ENCODE peak calls at places on chromosomes 7 and 10, in seven cellular contexts. O, L, Y, S, N, D and A are unnamed samples.

GRCh38 chr7:152336754-152337368 is 98.9 kb downstream of the KMT2C start:
- DNase-seq in D (no peak), L (no peak), S (peak), Y (no peak), N (no peak), O (peak), A (peak)

GRCh38 chr10:79069325-79070090 is 742 bp downstream of the ZMIZ1 start:
- DNase-seq in O (peak), D (peak), Y (peak), S (peak), L (no peak), N (no peak), A (no peak)

GRCh38 chr7:137482466-137482865 is 138.9 kb upstream of the PTN start:
- DNase-seq in S (no peak), D (no peak), N (no peak), O (no peak), L (no peak), Y (no peak), A (no peak)

GRCh38 chr7:127891854-127892438 is 139.3 kb downstream of the LRRC4 start:
- DNase-seq in N (no peak), S (no peak), Y (no peak), O (no peak), D (no peak), L (no peak), A (no peak)

GRCh38 chr10:133445268-133445732 is 8.4 kb upstream of the SCART1 start:
- DNase-seq in Y (no peak), N (no peak), D (no peak), L (no peak), O (no peak), S (no peak), A (no peak)

GRCh38 chr7:155878674-155879073 is 66.4 kb upstream of the SHH start:
- DNase-seq in O (no peak), L (no peak), N (no peak), D (no peak), Y (no peak), S (no peak), A (no peak)

GRCh38 chr7:121510858-121511482 is 114.9 kb upstream of the FAM3C start:
- DNase-seq in N (no peak), S (no peak), O (no peak), L (no peak), D (no peak), Y (no peak), A (no peak)

GRCh38 chr7:28955356-28955722 is 2.8 kb downstream of the TRIL start:
- DNase-seq in O (no peak), S (no peak), D (no peak), L (no peak), N (no peak), Y (no peak), A (no peak)

GRCh38 chr10:72344932-72345331 is 9.8 kb downstream of the DNAJB12 start:
- DNase-seq in S (no peak), N (no peak), D (peak), L (no peak), Y (no peak), O (no peak), A (no peak)

GRCh38 chr10:75292794-75293455 is 57.2 kb upstream of the COMTD1 start:
- DNase-seq in Y (no peak), L (no peak), O (no peak), S (no peak), N (no peak), D (no peak), A (no peak)

GRCh38 chr10:75294518-75294865 is 58.7 kb upstream of the COMTD1 start:
- DNase-seq in N (no peak), Y (no peak), L (no peak), D (no peak), S (no peak), O (no peak), A (no peak)

GRCh38 chr10:75294866-75295692 is 59.3 kb upstream of the COMTD1 start:
- DNase-seq in O (peak), D (peak), S (peak), N (peak), Y (peak), L (no peak), A (peak)

GRCh38 chr10:75293456-75293840 is 57.7 kb upstream of the COMTD1 start:
- DNase-seq in D (no peak), S (no peak), L (no peak), O (no peak), N (no peak), Y (no peak), A (no peak)

DNA sequence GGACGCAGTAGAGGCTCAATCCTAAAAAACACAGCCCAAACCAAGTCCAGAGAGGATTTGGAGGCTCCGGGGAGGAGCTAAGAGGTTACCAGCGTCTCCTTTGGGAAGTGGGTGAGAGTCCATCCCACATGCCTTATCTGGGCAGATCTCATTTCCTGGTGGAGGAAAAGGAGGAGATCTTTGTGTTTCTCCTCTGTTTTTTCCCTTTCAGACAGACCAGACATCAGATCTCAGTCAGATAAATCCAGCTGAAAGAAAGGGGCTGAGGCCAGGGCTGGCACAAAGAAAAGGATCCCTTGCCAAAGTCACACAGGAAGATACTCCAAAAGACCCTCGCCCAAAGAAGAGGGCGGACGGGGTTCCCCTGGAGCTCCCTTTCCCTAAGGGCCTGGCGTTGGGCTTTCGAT is 58.3 kb upstream of the COMTD1 start:
- DNase-seq in L (no peak), N (no peak), S (no peak), D (no peak), Y (no peak), O (no peak), A (no peak)
- H3K4me3 ChIP-seq in L (no peak), N (no peak), S (peak), D (no peak), Y (no peak), O (no peak), A (no peak)

DNA sequence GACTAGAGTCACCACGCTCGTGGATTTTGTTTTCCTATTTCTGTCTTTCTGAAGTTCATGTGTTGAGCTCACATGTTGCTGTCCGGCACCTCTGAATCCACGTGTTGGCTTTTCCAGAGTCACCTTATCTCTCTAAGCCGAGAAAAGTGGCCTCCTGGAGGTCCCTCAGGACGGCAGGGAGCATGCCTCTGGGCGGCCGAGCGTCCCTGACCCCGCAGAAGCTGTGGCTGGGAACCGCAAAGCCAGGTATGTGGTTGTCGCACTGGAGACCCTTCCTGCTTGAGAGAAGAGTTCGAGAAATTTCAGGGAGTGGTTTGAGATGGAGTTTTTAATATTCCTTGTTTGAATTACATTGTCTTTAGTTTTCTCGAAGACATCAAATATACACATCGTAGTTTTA is 12.6 kb downstream of the IQCE start:
- DNase-seq in N (no peak), O (no peak), Y (no peak), S (no peak), L (no peak), D (no peak), A (no peak)
- H3K4me3 ChIP-seq in N (no peak), O (no peak), Y (no peak), S (no peak), L (no peak), D (no peak), A (no peak)

DNA sequence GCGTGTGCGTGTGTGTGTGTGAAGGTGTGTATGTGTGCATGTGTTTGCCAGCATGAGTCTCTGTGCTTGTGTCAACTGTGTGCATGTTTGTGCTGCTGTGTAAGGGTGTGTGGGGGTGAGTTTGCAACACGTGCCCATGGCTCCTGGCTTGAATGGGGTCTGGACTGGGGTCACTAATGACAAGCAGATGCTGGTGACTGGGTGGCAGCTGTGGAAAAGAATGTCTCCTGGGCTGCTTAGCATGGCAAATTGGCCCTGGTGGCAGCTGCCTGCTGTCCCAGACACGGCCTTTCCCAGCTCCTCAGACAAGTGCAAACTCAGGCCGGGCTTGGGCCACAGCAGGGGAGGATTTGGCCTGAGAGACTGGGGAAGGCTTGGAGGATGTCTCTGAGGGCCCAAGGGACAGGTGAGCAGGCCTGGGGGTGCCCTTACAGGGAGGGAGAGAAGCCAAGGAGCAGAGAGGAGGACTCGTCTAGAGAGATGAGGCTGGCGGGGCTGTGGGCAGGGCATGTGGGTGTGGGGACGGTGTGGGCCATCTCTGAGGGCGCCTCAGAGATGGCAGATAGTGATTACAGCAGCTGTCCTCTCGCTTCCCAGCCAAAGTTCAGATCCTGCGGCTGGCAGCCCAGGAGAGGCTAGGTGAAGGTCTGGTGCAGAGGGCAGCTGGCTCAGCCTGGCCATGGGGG is 1.5 kb downstream of the AQP1 start:
- DNase-seq in N (no peak), S (no peak), D (no peak), L (no peak), Y (no peak), O (no peak), A (no peak)
- H3K4me3 ChIP-seq in N (no peak), S (no peak), D (peak), L (no peak), Y (no peak), O (no peak), A (no peak)

DNA sequence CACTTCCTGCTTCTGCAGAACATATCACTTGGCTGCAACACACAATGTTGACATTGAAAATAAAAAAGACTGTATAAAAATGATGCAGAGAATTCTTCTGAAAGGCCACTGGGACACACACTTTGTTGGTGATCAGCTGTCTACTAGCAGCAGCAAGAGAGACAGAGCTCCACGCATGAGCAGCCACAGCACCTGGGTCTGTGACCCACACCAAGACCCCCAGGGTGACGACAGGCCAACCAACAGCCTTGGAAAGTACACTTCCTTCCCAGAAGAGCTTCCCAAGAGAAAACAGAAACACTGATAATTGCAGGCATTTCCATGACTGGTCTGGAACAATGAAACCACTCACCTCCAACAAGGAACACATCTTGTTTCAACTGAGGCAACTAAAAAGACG is 239.0 kb downstream of the DIP2C start:
- DNase-seq in D (no peak), S (no peak), O (no peak), Y (no peak), N (no peak), L (no peak), A (no peak)
- H3K4me3 ChIP-seq in D (no peak), S (no peak), O (no peak), Y (peak), N (no peak), L (no peak), A (no peak)